ENCODE peak calls at places on chromosomes 12 and 14, in ten cellular contexts. Q is activated CD8-positive, alpha-beta memory T cell treated with anti-CD3 and anti-CD28 coated beads for 48 hours; B is GM12865; N is keratinocyte; C is AG08395; K is fibroblast of mammary gland; F is fibroblast of the conjunctiva; E is tibial artery; O is stimulated activated CD8-positive, alpha-beta memory T cell treated with anti-CD3 and anti-CD28 coated beads, Interleukin-15, amount 100 ng/mL, for 48 hours; D is BE2C. I is an unnamed sample.

GRCh38 chr12:17588968-17589367 is 501.0 kb downstream of the RERGL start:
- DNase-seq in Q (no peak), B (no peak), N (no peak), C (no peak), K (peak; percentile 2), F (peak; percentile 0), E (no peak), O (no peak), D (peak; percentile 16), I (peak; percentile 64)

GRCh38 chr14:103698380-103699260 is 16.6 kb downstream of the XRCC3 start:
- DNase-seq in Q (no peak), B (peak; percentile 44), N (no peak), C (no peak), K (no peak), F (no peak), E (no peak), O (no peak), D (peak; percentile 22), I (peak; percentile 72)

GRCh38 chr12:126708492-126708896 is 1558.5 kb upstream of the TMEM132C start:
- DNase-seq in Q (no peak), B (peak; percentile 2), N (no peak), C (peak; percentile 25), K (peak; percentile 73), F (peak; percentile 55), E (no peak), O (no peak), D (no peak), I (no peak)

GRCh38 chr12:70831538-70831937 is 89.0 kb downstream of the PTPRR start:
- DNase-seq in Q (no peak), B (no peak), N (peak; percentile 7), C (no peak), K (peak; percentile 56), F (no peak), E (no peak), O (no peak), D (no peak), I (peak; percentile 59)

GRCh38 chr12:66500841-66501240 is 178.0 kb downstream of the GRIP1 start:
- DNase-seq in Q (no peak), B (peak; percentile 82), N (no peak), C (no peak), K (no peak), F (no peak), E (no peak), O (no peak), D (no peak), I (no peak)

GRCh38 chr14:97703006-97703760 is 906.0 kb downstream of the VRK1 start:
- DNase-seq in Q (no peak), B (peak; percentile 87), N (no peak), C (no peak), K (no peak), F (no peak), E (no peak), O (no peak), D (no peak), I (no peak)

GRCh38 chr12:79055926-79056674 is 191.5 kb downstream of the SYT1 start:
- DNase-seq in Q (no peak), B (no peak), N (no peak), C (peak; percentile 3), K (peak; percentile 70), F (no peak), E (no peak), O (no peak), D (no peak), I (peak; percentile 79)

GRCh38 chr14:100393906-100394732 is 71.0 kb downstream of the SLC25A47 start:
- DNase-seq in Q (no peak), B (no peak), N (no peak), C (no peak), K (no peak), F (no peak), E (no peak), O (no peak), D (peak; percentile 83), I (no peak)

GRCh38 chr14:100761481-100761880 is 34.8 kb downstream of the DLK1 start:
- DNase-seq in Q (no peak), B (no peak), N (peak; percentile 44), C (peak; percentile 59), K (peak; percentile 92), F (peak; percentile 64), E (no peak), O (no peak), D (no peak), I (peak; percentile 91)

GRCh38 chr14:93778856-93779629 is 9.2 kb downstream of the PRIMA1 start:
- DNase-seq in Q (no peak), B (no peak), N (no peak), C (no peak), K (no peak), F (no peak), E (no peak), O (no peak), D (no peak), I (no peak)

GRCh38 chr12:4743046-4743445 is 22.8 kb downstream of the GALNT8 start:
- DNase-seq in Q (no peak), B (no peak), N (no peak), C (no peak), K (no peak), F (no peak), E (no peak), O (no peak), D (no peak), I (no peak)

GRCh38 chr14:90547250-90547649 is 150.4 kb downstream of the CALM1 start:
- DNase-seq in Q (no peak), B (no peak), N (no peak), C (no peak), K (no peak), F (no peak), E (no peak), O (no peak), D (no peak), I (no peak)

GRCh38 chr12:105523164-105524057 is 192.9 kb downstream of the C12orf75 start:
- DNase-seq in Q (no peak), B (no peak), N (no peak), C (peak; percentile 94), K (peak; percentile 84), F (peak; percentile 75), E (peak; percentile 75), O (no peak), D (peak; percentile 14), I (peak; percentile 16)

GRCh38 chr14:20346713-20347112 is 3.3 kb downstream of the PARP2 start:
- DNase-seq in Q (no peak), B (no peak), N (no peak), C (no peak), K (no peak), F (no peak), E (no peak), O (no peak), D (no peak), I (no peak)

GRCh38 chr12:20601668-20602280 is 93.4 kb upstream of the SLCO1C1 start:
- DNase-seq in Q (no peak), B (peak; percentile 13), N (no peak), C (peak; percentile 42), K (peak; percentile 76), F (peak; percentile 57), E (no peak), O (no peak), D (no peak), I (peak; percentile 32)

GRCh38 chr14:102937331-102938175 is 15.1 kb downstream of the AMN start:
- DNase-seq in Q (no peak), B (no peak), N (no peak), C (no peak), K (no peak), F (no peak), E (no peak), O (no peak), D (no peak), I (no peak)

I was measured in epithelial cell of esophagus.